ENCODE peak calls at places on chromosomes 4 and X, in nine cellular contexts. O is iPS DF 6.9, F is HS-5, W is brain microvascular endothelial cell, P is HFFc6, H is ELR, I is psoas muscle, A is NB4, Z is fibroblast of mammary gland. E is an unnamed sample.

GRCh38 chr4:27007507-27007906 is 146.9 kb downstream of the STIM2 start:
- DNase-seq in I (no peak), P (no peak), A (no peak), F (no peak), Z (peak; percentile 54), W (no peak), O (no peak), H (peak; percentile 20), E (no peak)

GRCh38 chrX:16082470-16083085 is 40.8 kb upstream of the GRPR start:
- DNase-seq in O (no peak), P (no peak), F (no peak), W (no peak), A (no peak), I (no peak), H (no peak), Z (no peak), E (no peak)

GRCh38 chr4:153651961-153652784 is 31.9 kb upstream of the TLR2 start:
- DNase-seq in P (no peak), I (no peak), H (peak; percentile 35), W (peak; percentile 50), A (peak; percentile 72), Z (peak; percentile 77), F (no peak), O (no peak), E (no peak)

GRCh38 chrX:19673334-19674040 is 158.2 kb upstream of the MAP3K15 start:
- DNase-seq in O (no peak), P (peak; percentile 89), W (peak; percentile 93), I (peak; percentile 66), F (peak; percentile 74), A (peak; percentile 57), Z (peak; percentile 95), H (peak; percentile 94), E (peak; percentile 63)

GRCh38 chrX:8805974-8806373 is 4.8 kb upstream of the FAM9A start:
- DNase-seq in Z (no peak), O (no peak), F (no peak), I (no peak), A (no peak), H (no peak), W (no peak), P (no peak), E (no peak)

GRCh38 chrX:51494409-51494808 is 2.0 kb downstream of the NUDT11 start:
- DNase-seq in H (peak; percentile 24), A (no peak), F (no peak), O (no peak), W (no peak), Z (peak; percentile 19), P (no peak), I (no peak), E (no peak)

GRCh38 chrX:153864561-153865320 is 21.2 kb downstream of the L1CAM start:
- DNase-seq in A (no peak), Z (no peak), F (no peak), I (no peak), O (no peak), H (no peak), W (no peak), P (no peak), E (no peak)

GRCh38 chrX:109886122-109886761 is 116.7 kb upstream of the TMEM164 start:
- DNase-seq in F (no peak), O (peak; percentile 2), Z (peak; percentile 70), I (no peak), W (peak; percentile 38), A (peak; percentile 73), P (peak; percentile 33), H (peak; percentile 62), E (no peak)

GRCh38 chr4:17347445-17347844 is 164.4 kb downstream of the QDPR start:
- DNase-seq in H (peak; percentile 46), A (peak; percentile 54), Z (peak; percentile 54), P (peak; percentile 27), F (no peak), W (peak; percentile 15), O (peak; percentile 39), I (no peak), E (no peak)

GRCh38 chrX:150587585-150588503 is 19.4 kb downstream of the MTM1 start:
- DNase-seq in A (peak; percentile 36), H (peak; percentile 46), W (peak; percentile 4), P (no peak), I (no peak), F (no peak), O (no peak), Z (peak; percentile 37), E (no peak)

GRCh38 chr4:57071340-57071739 is 38.8 kb downstream of the IGFBP7 start:
- DNase-seq in F (no peak), W (peak; percentile 65), A (peak; percentile 86), P (no peak), I (peak; percentile 38), O (no peak), Z (peak; percentile 76), H (no peak), E (no peak)

GRCh38 chr4:111464251-111465045 is 680.8 kb upstream of the FAM241A start:
- DNase-seq in I (no peak), Z (no peak), O (no peak), F (no peak), P (peak; percentile 16), W (no peak), H (peak; percentile 30), A (no peak), E (no peak)

GRCh38 chr4:98780111-98780549 is 121.7 kb upstream of the TSPAN5 start:
- DNase-seq in F (no peak), I (no peak), Z (peak; percentile 16), W (peak; percentile 89), H (no peak), P (no peak), O (no peak), A (no peak), E (no peak)

GRCh38 chr4:173500841-173501591 is 29.0 kb downstream of the HAND2 start:
- DNase-seq in A (no peak), W (no peak), Z (no peak), I (no peak), H (no peak), F (no peak), O (no peak), P (no peak), E (no peak)

GRCh38 chr4:76087007-76087769 is 12.7 kb downstream of the ART3 start:
- DNase-seq in I (peak; percentile 25), O (no peak), P (peak; percentile 65), F (no peak), Z (peak; percentile 73), A (peak; percentile 81), W (peak; percentile 71), H (peak; percentile 72), E (peak; percentile 45)

GRCh38 chrX:12890467-12890866 is 16.0 kb upstream of the TLR8 start:
- DNase-seq in A (peak; percentile 38), H (no peak), O (no peak), P (no peak), I (no peak), W (no peak), F (no peak), Z (no peak), E (no peak)

GRCh38 chr4:100880012-100880411 is 362.2 kb upstream of the EMCN start:
- DNase-seq in P (no peak), F (no peak), H (no peak), W (no peak), O (no peak), Z (no peak), I (no peak), A (no peak), E (no peak)

GRCh38 chrX:35787867-35788266 is 10.3 kb upstream of the MAGEB16 start:
- DNase-seq in Z (no peak), A (no peak), W (no peak), F (no peak), H (no peak), P (no peak), O (no peak), I (no peak), E (no peak)

GRCh38 chrX:85815203-85815751 is 232.1 kb downstream of the CHM start:
- DNase-seq in H (no peak), W (no peak), I (no peak), F (no peak), O (no peak), P (no peak), A (no peak), Z (no peak), E (no peak)

GRCh38 chr4:41977709-41978108 is 3.8 kb upstream of the DCAF4L1 start:
- DNase-seq in A (peak; percentile 57), W (peak; percentile 30), I (no peak), P (no peak), Z (peak; percentile 39), O (no peak), F (peak; percentile 29), H (peak; percentile 69), E (no peak)

GRCh38 chr4:10605746-10606482 is 78.7 kb downstream of the CLNK start:
- DNase-seq in Z (peak; percentile 59), O (no peak), F (peak; percentile 24), I (no peak), P (peak; percentile 83), H (peak; percentile 84), W (peak; percentile 88), A (no peak), E (no peak)

GRCh38 chrX:129823115-129823514 is 20.6 kb downstream of the ZDHHC9 start:
- DNase-seq in I (no peak), H (peak; percentile 57), P (no peak), A (peak; percentile 70), F (no peak), W (no peak), Z (peak; percentile 53), O (no peak), E (no peak)

GRCh38 chr4:73007526-73008100 is 61.9 kb downstream of the COX18 start:
- DNase-seq in H (no peak), O (no peak), P (no peak), I (no peak), W (no peak), Z (no peak), A (no peak), F (no peak), E (no peak)

GRCh38 chr4:112978691-112979472 is 70.6 kb upstream of the ANK2 start:
- DNase-seq in P (peak; percentile 80), F (peak; percentile 78), Z (peak; percentile 76), I (no peak), O (no peak), A (no peak), W (peak; percentile 37), H (peak; percentile 80), E (no peak)

GRCh38 chrX:110847334-110847733 is 51.7 kb upstream of the CHRDL1 start:
- DNase-seq in A (peak; percentile 58), Z (peak; percentile 75), W (peak; percentile 63), F (peak; percentile 25), I (no peak), P (peak; percentile 47), O (no peak), H (peak; percentile 72), E (no peak)

GRCh38 chr4:182010876-182011275 is 232.3 kb upstream of the TENM3 start:
- DNase-seq in I (no peak), P (peak; percentile 62), W (peak; percentile 32), H (no peak), Z (peak; percentile 6), F (no peak), A (no peak), O (no peak), E (no peak)

GRCh38 chr4:99968330-99968729 is 18.3 kb upstream of the H2AZ1 start:
- DNase-seq in I (no peak), O (no peak), W (peak; percentile 75), Z (peak; percentile 79), H (peak; percentile 87), P (peak; percentile 78), A (no peak), F (peak; percentile 78), E (no peak)

GRCh38 chr4:120209706-120210105 is 143.1 kb upstream of the MAD2L1 start:
- DNase-seq in H (no peak), O (no peak), W (no peak), I (no peak), Z (no peak), P (no peak), F (no peak), A (peak; percentile 2), E (no peak)

GRCh38 chr4:6688879-6689505 is 4.7 kb upstream of the S100P start:
- DNase-seq in Z (peak; percentile 89), H (peak; percentile 97), F (peak; percentile 60), I (no peak), A (peak; percentile 99), O (no peak), P (peak; percentile 88), W (peak; percentile 96), E (peak; percentile 88)

GRCh38 chr4:186068581-186069402 is at the start of gene TLR3:
- DNase-seq in A (peak; percentile 16), Z (peak; percentile 49), H (peak; percentile 36), W (peak; percentile 20), I (no peak), P (peak; percentile 5), F (peak; percentile 15), O (no peak), E (no peak)

GRCh38 chrX:135737361-135738071 is 24.1 kb downstream of the CT45A1 start:
- DNase-seq in O (no peak), P (no peak), H (peak; percentile 19), I (no peak), F (no peak), W (no peak), Z (peak; percentile 3), A (peak; percentile 37), E (no peak)